ENCODE peak calls at places on chromosomes 4 and X, in nine cellular contexts. One of them, this sample, is unnamed.
A peak's percentile ranks its signal among the peaks of the same experiment; 100 is the strongest.

GRCh38 chr4:61511716-61512488 is 311.8 kb downstream of the ADGRL3 start:
- DNase-seq in body of pancreas: no peak
- DNase-seq in endothelial cell: no peak
- DNase-seq in Ammon's horn: no peak
- DNase-seq in ACHN: peak; percentile 48
- DNase-seq in AG10803: peak; percentile 10
- DNase-seq in HT-29: peak; percentile 33
- DNase-seq in right atrium auricular region: no peak
- DNase-seq in NCI-H510A treated with DMSO at 0.1 percent for 48 hours: no peak
- DNase-seq in this sample: no peak

GRCh38 chrX:119045884-119046283 is 26.9 kb upstream of the CT47C1 start:
- DNase-seq in body of pancreas: no peak
- DNase-seq in endothelial cell: no peak
- DNase-seq in Ammon's horn: no peak
- DNase-seq in ACHN: no peak
- DNase-seq in AG10803: no peak
- DNase-seq in HT-29: no peak
- DNase-seq in right atrium auricular region: no peak
- DNase-seq in NCI-H510A treated with DMSO at 0.1 percent for 48 hours: no peak
- DNase-seq in this sample: no peak

GRCh38 chr4:2962614-2963184 is 507 bp downstream of the NOP14 start:
- DNase-seq in body of pancreas: no peak
- DNase-seq in endothelial cell: peak; percentile 62
- DNase-seq in Ammon's horn: peak; percentile 53
- DNase-seq in ACHN: peak; percentile 58
- DNase-seq in AG10803: peak; percentile 43
- DNase-seq in HT-29: peak; percentile 58
- DNase-seq in right atrium auricular region: no peak
- DNase-seq in NCI-H510A treated with DMSO at 0.1 percent for 48 hours: no peak
- DNase-seq in this sample: peak; percentile 87

GRCh38 chrX:82081027-82081426 is 879.1 kb downstream of the SH3BGRL start:
- DNase-seq in body of pancreas: no peak
- DNase-seq in endothelial cell: no peak
- DNase-seq in Ammon's horn: no peak
- DNase-seq in ACHN: peak; percentile 1
- DNase-seq in AG10803: no peak
- DNase-seq in HT-29: peak; percentile 44
- DNase-seq in right atrium auricular region: no peak
- DNase-seq in NCI-H510A treated with DMSO at 0.1 percent for 48 hours: no peak
- DNase-seq in this sample: no peak

GRCh38 chr4:77711469-77711868 is 105.8 kb downstream of the CXCL13 start:
- DNase-seq in body of pancreas: no peak
- DNase-seq in endothelial cell: no peak
- DNase-seq in Ammon's horn: no peak
- DNase-seq in ACHN: no peak
- DNase-seq in AG10803: no peak
- DNase-seq in HT-29: no peak
- DNase-seq in right atrium auricular region: no peak
- DNase-seq in NCI-H510A treated with DMSO at 0.1 percent for 48 hours: no peak
- DNase-seq in this sample: peak; percentile 43

GRCh38 chr4:81600511-81601269 is 129.0 kb upstream of the RASGEF1B start:
- DNase-seq in body of pancreas: no peak
- DNase-seq in endothelial cell: no peak
- DNase-seq in Ammon's horn: no peak
- DNase-seq in ACHN: no peak
- DNase-seq in AG10803: no peak
- DNase-seq in HT-29: no peak
- DNase-seq in right atrium auricular region: peak; percentile 67
- DNase-seq in NCI-H510A treated with DMSO at 0.1 percent for 48 hours: no peak
- DNase-seq in this sample: no peak

GRCh38 chrX:124263743-124264142 is 68.7 kb upstream of the TEX13D start:
- DNase-seq in body of pancreas: no peak
- DNase-seq in endothelial cell: no peak
- DNase-seq in Ammon's horn: no peak
- DNase-seq in ACHN: no peak
- DNase-seq in AG10803: no peak
- DNase-seq in HT-29: no peak
- DNase-seq in right atrium auricular region: no peak
- DNase-seq in NCI-H510A treated with DMSO at 0.1 percent for 48 hours: no peak
- DNase-seq in this sample: no peak

GRCh38 chr4:148173397-148174017 is 268.7 kb downstream of the NR3C2 start:
- DNase-seq in body of pancreas: no peak
- DNase-seq in endothelial cell: no peak
- DNase-seq in Ammon's horn: no peak
- DNase-seq in ACHN: no peak
- DNase-seq in AG10803: no peak
- DNase-seq in HT-29: no peak
- DNase-seq in right atrium auricular region: no peak
- DNase-seq in NCI-H510A treated with DMSO at 0.1 percent for 48 hours: no peak
- DNase-seq in this sample: no peak

GRCh38 chrX:103431316-103431715 is 55.0 kb downstream of the BEX3 start:
- DNase-seq in body of pancreas: no peak
- DNase-seq in endothelial cell: no peak
- DNase-seq in Ammon's horn: no peak
- DNase-seq in ACHN: no peak
- DNase-seq in AG10803: no peak
- DNase-seq in HT-29: no peak
- DNase-seq in right atrium auricular region: no peak
- DNase-seq in NCI-H510A treated with DMSO at 0.1 percent for 48 hours: no peak
- DNase-seq in this sample: no peak

GRCh38 chr4:74456056-74456744 is 11.3 kb downstream of the AREG start:
- DNase-seq in body of pancreas: no peak
- DNase-seq in endothelial cell: no peak
- DNase-seq in Ammon's horn: no peak
- DNase-seq in ACHN: no peak
- DNase-seq in AG10803: no peak
- DNase-seq in HT-29: peak; percentile 51
- DNase-seq in right atrium auricular region: no peak
- DNase-seq in NCI-H510A treated with DMSO at 0.1 percent for 48 hours: no peak
- DNase-seq in this sample: no peak

GRCh38 chr4:38673109-38673978 is 9.3 kb downstream of the KLF3 start:
- DNase-seq in body of pancreas: peak; percentile 71
- DNase-seq in endothelial cell: no peak
- DNase-seq in Ammon's horn: peak; percentile 30
- DNase-seq in ACHN: no peak
- DNase-seq in AG10803: peak; percentile 69
- DNase-seq in HT-29: peak; percentile 90
- DNase-seq in right atrium auricular region: peak; percentile 71
- DNase-seq in NCI-H510A treated with DMSO at 0.1 percent for 48 hours: peak; percentile 60
- DNase-seq in this sample: no peak

GRCh38 chr4:161252520-161253141 is 911.2 kb downstream of the FSTL5 start:
- DNase-seq in body of pancreas: peak; percentile 35
- DNase-seq in endothelial cell: no peak
- DNase-seq in Ammon's horn: peak; percentile 3
- DNase-seq in ACHN: peak; percentile 37
- DNase-seq in AG10803: peak; percentile 9
- DNase-seq in HT-29: peak; percentile 32
- DNase-seq in right atrium auricular region: no peak
- DNase-seq in NCI-H510A treated with DMSO at 0.1 percent for 48 hours: no peak
- DNase-seq in this sample: peak; percentile 82

GRCh38 chr4:20464381-20464780 is 212.7 kb downstream of the SLIT2 start:
- DNase-seq in body of pancreas: no peak
- DNase-seq in endothelial cell: no peak
- DNase-seq in Ammon's horn: peak; percentile 40
- DNase-seq in ACHN: peak; percentile 85
- DNase-seq in AG10803: peak; percentile 43
- DNase-seq in HT-29: no peak
- DNase-seq in right atrium auricular region: no peak
- DNase-seq in NCI-H510A treated with DMSO at 0.1 percent for 48 hours: no peak
- DNase-seq in this sample: no peak

GRCh38 chr4:20193522-20193902 is 58.2 kb upstream of the SLIT2 start:
- DNase-seq in body of pancreas: no peak
- DNase-seq in endothelial cell: no peak
- DNase-seq in Ammon's horn: no peak
- DNase-seq in ACHN: no peak
- DNase-seq in AG10803: no peak
- DNase-seq in HT-29: no peak
- DNase-seq in right atrium auricular region: no peak
- DNase-seq in NCI-H510A treated with DMSO at 0.1 percent for 48 hours: no peak
- DNase-seq in this sample: no peak

GRCh38 chr4:105306158-105306781 is 159.6 kb downstream of the TET2 start:
- DNase-seq in body of pancreas: no peak
- DNase-seq in endothelial cell: no peak
- DNase-seq in Ammon's horn: no peak
- DNase-seq in ACHN: no peak
- DNase-seq in AG10803: no peak
- DNase-seq in HT-29: no peak
- DNase-seq in right atrium auricular region: no peak
- DNase-seq in NCI-H510A treated with DMSO at 0.1 percent for 48 hours: no peak
- DNase-seq in this sample: no peak

GRCh38 chr4:78622253-78622979 is 70.8 kb downstream of the ANXA3 start:
- DNase-seq in body of pancreas: no peak
- DNase-seq in endothelial cell: no peak
- DNase-seq in Ammon's horn: no peak
- DNase-seq in ACHN: peak; percentile 73
- DNase-seq in AG10803: peak; percentile 48
- DNase-seq in HT-29: peak; percentile 39
- DNase-seq in right atrium auricular region: no peak
- DNase-seq in NCI-H510A treated with DMSO at 0.1 percent for 48 hours: no peak
- DNase-seq in this sample: no peak

GRCh38 chrX:31038585-31039326 is 33.1 kb downstream of the FTHL17 start:
- DNase-seq in body of pancreas: peak; percentile 57
- DNase-seq in endothelial cell: peak; percentile 34
- DNase-seq in Ammon's horn: peak; percentile 62
- DNase-seq in ACHN: peak; percentile 6
- DNase-seq in AG10803: peak; percentile 13
- DNase-seq in HT-29: peak; percentile 5
- DNase-seq in right atrium auricular region: no peak
- DNase-seq in NCI-H510A treated with DMSO at 0.1 percent for 48 hours: peak; percentile 12
- DNase-seq in this sample: peak; percentile 69

GRCh38 chrX:130828641-130829040 is 74.4 kb downstream of the ENOX2 start:
- DNase-seq in body of pancreas: no peak
- DNase-seq in endothelial cell: no peak
- DNase-seq in Ammon's horn: no peak
- DNase-seq in ACHN: no peak
- DNase-seq in AG10803: no peak
- DNase-seq in HT-29: no peak
- DNase-seq in right atrium auricular region: no peak
- DNase-seq in NCI-H510A treated with DMSO at 0.1 percent for 48 hours: no peak
- DNase-seq in this sample: no peak

GRCh38 chrX:21740329-21741274 is 17.3 kb downstream of the SMPX start:
- DNase-seq in body of pancreas: peak; percentile 60
- DNase-seq in endothelial cell: no peak
- DNase-seq in Ammon's horn: no peak
- DNase-seq in ACHN: no peak
- DNase-seq in AG10803: no peak
- DNase-seq in HT-29: no peak
- DNase-seq in right atrium auricular region: no peak
- DNase-seq in NCI-H510A treated with DMSO at 0.1 percent for 48 hours: peak; percentile 7
- DNase-seq in this sample: no peak

GRCh38 chrX:103817502-103817901 is 14.6 kb downstream of the RAB9B start:
- DNase-seq in body of pancreas: no peak
- DNase-seq in endothelial cell: peak; percentile 27
- DNase-seq in Ammon's horn: peak; percentile 35
- DNase-seq in ACHN: peak; percentile 37
- DNase-seq in AG10803: no peak
- DNase-seq in HT-29: peak; percentile 88
- DNase-seq in right atrium auricular region: no peak
- DNase-seq in NCI-H510A treated with DMSO at 0.1 percent for 48 hours: peak; percentile 54
- DNase-seq in this sample: peak; percentile 91

GRCh38 chrX:78029663-78030062 is 60.2 kb upstream of the PGAM4 start:
- DNase-seq in body of pancreas: peak; percentile 52
- DNase-seq in endothelial cell: peak; percentile 5
- DNase-seq in Ammon's horn: peak; percentile 50
- DNase-seq in ACHN: peak; percentile 41
- DNase-seq in AG10803: peak; percentile 31
- DNase-seq in HT-29: peak; percentile 75
- DNase-seq in right atrium auricular region: no peak
- DNase-seq in NCI-H510A treated with DMSO at 0.1 percent for 48 hours: peak; percentile 2
- DNase-seq in this sample: peak; percentile 76

GRCh38 chr4:188455353-188455752 is 316.1 kb downstream of the TRIML1 start:
- DNase-seq in body of pancreas: no peak
- DNase-seq in endothelial cell: no peak
- DNase-seq in Ammon's horn: no peak
- DNase-seq in ACHN: no peak
- DNase-seq in AG10803: no peak
- DNase-seq in HT-29: no peak
- DNase-seq in right atrium auricular region: no peak
- DNase-seq in NCI-H510A treated with DMSO at 0.1 percent for 48 hours: no peak
- DNase-seq in this sample: no peak

GRCh38 chrX:148416931-148417330 is 83.5 kb upstream of the AFF2 start:
- DNase-seq in body of pancreas: no peak
- DNase-seq in endothelial cell: no peak
- DNase-seq in Ammon's horn: no peak
- DNase-seq in ACHN: no peak
- DNase-seq in AG10803: peak; percentile 16
- DNase-seq in HT-29: no peak
- DNase-seq in right atrium auricular region: no peak
- DNase-seq in NCI-H510A treated with DMSO at 0.1 percent for 48 hours: no peak
- DNase-seq in this sample: no peak

GRCh38 chr4:15702941-15703403 is at the start of gene BST1:
- DNase-seq in body of pancreas: peak; percentile 52
- DNase-seq in endothelial cell: peak; percentile 57
- DNase-seq in Ammon's horn: peak; percentile 58
- DNase-seq in ACHN: no peak
- DNase-seq in AG10803: peak; percentile 53
- DNase-seq in HT-29: no peak
- DNase-seq in right atrium auricular region: peak; percentile 85
- DNase-seq in NCI-H510A treated with DMSO at 0.1 percent for 48 hours: no peak
- DNase-seq in this sample: no peak

GRCh38 chr4:1809754-1810502 is 16.8 kb downstream of the FGFR3 start:
- DNase-seq in body of pancreas: peak; percentile 79
- DNase-seq in endothelial cell: peak; percentile 91
- DNase-seq in Ammon's horn: peak; percentile 85
- DNase-seq in ACHN: peak; percentile 57
- DNase-seq in AG10803: peak; percentile 53
- DNase-seq in HT-29: peak; percentile 86
- DNase-seq in right atrium auricular region: no peak
- DNase-seq in NCI-H510A treated with DMSO at 0.1 percent for 48 hours: no peak
- DNase-seq in this sample: peak; percentile 92

GRCh38 chr4:82753725-82754410 is 44.7 kb downstream of the SCD5 start:
- DNase-seq in body of pancreas: peak; percentile 29
- DNase-seq in endothelial cell: no peak
- DNase-seq in Ammon's horn: no peak
- DNase-seq in ACHN: no peak
- DNase-seq in AG10803: peak; percentile 8
- DNase-seq in HT-29: no peak
- DNase-seq in right atrium auricular region: peak; percentile 82
- DNase-seq in NCI-H510A treated with DMSO at 0.1 percent for 48 hours: no peak
- DNase-seq in this sample: no peak

GRCh38 chrX:112211459-112211858 is 128.9 kb upstream of the TRPC5 start:
- DNase-seq in body of pancreas: no peak
- DNase-seq in endothelial cell: no peak
- DNase-seq in Ammon's horn: no peak
- DNase-seq in ACHN: no peak
- DNase-seq in AG10803: peak; percentile 38
- DNase-seq in HT-29: no peak
- DNase-seq in right atrium auricular region: no peak
- DNase-seq in NCI-H510A treated with DMSO at 0.1 percent for 48 hours: no peak
- DNase-seq in this sample: no peak

GRCh38 chr4:1250921-1251772 is 2.2 kb upstream of the CTBP1 start:
- DNase-seq in body of pancreas: peak; percentile 4
- DNase-seq in endothelial cell: no peak
- DNase-seq in Ammon's horn: no peak
- DNase-seq in ACHN: no peak
- DNase-seq in AG10803: no peak
- DNase-seq in HT-29: no peak
- DNase-seq in right atrium auricular region: no peak
- DNase-seq in NCI-H510A treated with DMSO at 0.1 percent for 48 hours: no peak
- DNase-seq in this sample: no peak

GRCh38 chr4:184396570-184397515 is 77.5 kb downstream of the IRF2 start:
- DNase-seq in body of pancreas: no peak
- DNase-seq in endothelial cell: no peak
- DNase-seq in Ammon's horn: no peak
- DNase-seq in ACHN: no peak
- DNase-seq in AG10803: no peak
- DNase-seq in HT-29: no peak
- DNase-seq in right atrium auricular region: no peak
- DNase-seq in NCI-H510A treated with DMSO at 0.1 percent for 48 hours: no peak
- DNase-seq in this sample: no peak

GRCh38 chr4:148808416-148808815 is 366.2 kb upstream of the NR3C2 start:
- DNase-seq in body of pancreas: no peak
- DNase-seq in endothelial cell: no peak
- DNase-seq in Ammon's horn: no peak
- DNase-seq in ACHN: no peak
- DNase-seq in AG10803: peak; percentile 12
- DNase-seq in HT-29: no peak
- DNase-seq in right atrium auricular region: no peak
- DNase-seq in NCI-H510A treated with DMSO at 0.1 percent for 48 hours: no peak
- DNase-seq in this sample: no peak

GRCh38 chr4:153084939-153085630 is 119.2 kb upstream of the TRIM2 start:
- DNase-seq in body of pancreas: peak; percentile 79
- DNase-seq in endothelial cell: peak; percentile 90
- DNase-seq in Ammon's horn: peak; percentile 83
- DNase-seq in ACHN: peak; percentile 41
- DNase-seq in AG10803: peak; percentile 51
- DNase-seq in HT-29: peak; percentile 85
- DNase-seq in right atrium auricular region: peak; percentile 75
- DNase-seq in NCI-H510A treated with DMSO at 0.1 percent for 48 hours: peak; percentile 13
- DNase-seq in this sample: peak; percentile 90

This sample was measured in Karpas-422.